ENCODE peak calls at places on chromosomes 3 and 15, in six cellular contexts. One of them, this sample, is unnamed.

GRCh38 chr3:59774613-59775012 is 724.8 kb upstream of the CFAP20DC start:
- DNase-seq in left ventricle myocardium inferior: no peak
- DNase-seq in GM19239: no peak
- DNase-seq in cardiac muscle cell: peak; percentile 74
- DNase-seq in coronary artery: no peak
- DNase-seq in foreskin fibroblast: peak; percentile 48
- DNase-seq in this sample: peak; percentile 90

GRCh38 chr3:107217161-107217560 is 160.1 kb upstream of the CCDC54 start:
- DNase-seq in left ventricle myocardium inferior: no peak
- DNase-seq in GM19239: no peak
- DNase-seq in cardiac muscle cell: peak; percentile 97
- DNase-seq in coronary artery: no peak
- DNase-seq in foreskin fibroblast: peak; percentile 93
- DNase-seq in this sample: peak; percentile 87

GRCh38 chr15:80588801-80589200 is 106.3 kb upstream of the ABHD17C start:
- DNase-seq in left ventricle myocardium inferior: no peak
- DNase-seq in GM19239: no peak
- DNase-seq in cardiac muscle cell: peak; percentile 96
- DNase-seq in coronary artery: no peak
- DNase-seq in foreskin fibroblast: peak; percentile 94
- DNase-seq in this sample: peak; percentile 100

GRCh38 chr3:168517514-168518071 is 421.9 kb upstream of the GOLIM4 start:
- DNase-seq in left ventricle myocardium inferior: no peak
- DNase-seq in GM19239: no peak
- DNase-seq in cardiac muscle cell: no peak
- DNase-seq in coronary artery: no peak
- DNase-seq in foreskin fibroblast: no peak
- DNase-seq in this sample: peak; percentile 10

GRCh38 chr3:188008582-188009213 is 145.3 kb upstream of the LPP start:
- DNase-seq in left ventricle myocardium inferior: no peak
- DNase-seq in GM19239: no peak
- DNase-seq in cardiac muscle cell: no peak
- DNase-seq in coronary artery: no peak
- DNase-seq in foreskin fibroblast: no peak
- DNase-seq in this sample: no peak

GRCh38 chr15:64746356-64746755 is 29.0 kb downstream of the RBPMS2 start:
- DNase-seq in left ventricle myocardium inferior: no peak
- DNase-seq in GM19239: no peak
- DNase-seq in cardiac muscle cell: no peak
- DNase-seq in coronary artery: no peak
- DNase-seq in foreskin fibroblast: no peak
- DNase-seq in this sample: no peak

GRCh38 chr3:111521881-111522280 is 20.1 kb upstream of the CD96 start:
- DNase-seq in left ventricle myocardium inferior: no peak
- DNase-seq in GM19239: no peak
- DNase-seq in cardiac muscle cell: peak; percentile 59
- DNase-seq in coronary artery: no peak
- DNase-seq in foreskin fibroblast: peak; percentile 39
- DNase-seq in this sample: peak; percentile 83

GRCh38 chr3:136378011-136378410 is 127.9 kb downstream of the PCCB start:
- DNase-seq in left ventricle myocardium inferior: no peak
- DNase-seq in GM19239: no peak
- DNase-seq in cardiac muscle cell: no peak
- DNase-seq in coronary artery: no peak
- DNase-seq in foreskin fibroblast: no peak
- DNase-seq in this sample: no peak

GRCh38 chr15:42059661-42060476 is 34.5 kb downstream of the PLA2G4D start:
- DNase-seq in left ventricle myocardium inferior: peak; percentile 50
- DNase-seq in GM19239: peak; percentile 59
- DNase-seq in cardiac muscle cell: peak; percentile 55
- DNase-seq in coronary artery: peak; percentile 72
- DNase-seq in foreskin fibroblast: peak; percentile 5
- DNase-seq in this sample: peak; percentile 21

GRCh38 chr15:88797648-88798339 is 5.4 kb upstream of the ACAN start:
- DNase-seq in left ventricle myocardium inferior: no peak
- DNase-seq in GM19239: no peak
- DNase-seq in cardiac muscle cell: no peak
- DNase-seq in coronary artery: no peak
- DNase-seq in foreskin fibroblast: no peak
- DNase-seq in this sample: no peak

GRCh38 chr15:90862964-90863721 is 5.2 kb upstream of the FURIN start:
- DNase-seq in left ventricle myocardium inferior: no peak
- DNase-seq in GM19239: no peak
- DNase-seq in cardiac muscle cell: peak; percentile 57
- DNase-seq in coronary artery: no peak
- DNase-seq in foreskin fibroblast: peak; percentile 72
- DNase-seq in this sample: no peak

GRCh38 chr3:137020315-137020714 is 62.5 kb downstream of the IL20RB start:
- DNase-seq in left ventricle myocardium inferior: no peak
- DNase-seq in GM19239: no peak
- DNase-seq in cardiac muscle cell: no peak
- DNase-seq in coronary artery: no peak
- DNase-seq in foreskin fibroblast: no peak
- DNase-seq in this sample: peak; percentile 27

GRCh38 chr3:76585794-76586392 is 454.0 kb upstream of the ROBO2 start:
- DNase-seq in left ventricle myocardium inferior: no peak
- DNase-seq in GM19239: no peak
- DNase-seq in cardiac muscle cell: peak; percentile 0
- DNase-seq in coronary artery: no peak
- DNase-seq in foreskin fibroblast: no peak
- DNase-seq in this sample: peak; percentile 32

GRCh38 chr15:40314723-40315276 is 7.1 kb upstream of the PLCB2 start:
- DNase-seq in left ventricle myocardium inferior: no peak
- DNase-seq in GM19239: no peak
- DNase-seq in cardiac muscle cell: peak; percentile 58
- DNase-seq in coronary artery: no peak
- DNase-seq in foreskin fibroblast: peak; percentile 71
- DNase-seq in this sample: peak; percentile 53

GRCh38 chr3:138417559-138417982 is 16.8 kb upstream of the ESYT3 start:
- DNase-seq in left ventricle myocardium inferior: peak; percentile 73
- DNase-seq in GM19239: peak; percentile 67
- DNase-seq in cardiac muscle cell: peak; percentile 91
- DNase-seq in coronary artery: no peak
- DNase-seq in foreskin fibroblast: peak; percentile 73
- DNase-seq in this sample: peak; percentile 80

GRCh38 chr3:18885612-18886011 is 262.7 kb upstream of the KCNH8 start:
- DNase-seq in left ventricle myocardium inferior: no peak
- DNase-seq in GM19239: no peak
- DNase-seq in cardiac muscle cell: no peak
- DNase-seq in coronary artery: no peak
- DNase-seq in foreskin fibroblast: no peak
- DNase-seq in this sample: no peak

GRCh38 chr15:80351211-80351610 is 53.0 kb upstream of the ARNT2 start:
- DNase-seq in left ventricle myocardium inferior: no peak
- DNase-seq in GM19239: no peak
- DNase-seq in cardiac muscle cell: no peak
- DNase-seq in coronary artery: no peak
- DNase-seq in foreskin fibroblast: no peak
- DNase-seq in this sample: no peak

GRCh38 chr3:153055217-153055616 is 106.8 kb upstream of the RAP2B start:
- DNase-seq in left ventricle myocardium inferior: no peak
- DNase-seq in GM19239: no peak
- DNase-seq in cardiac muscle cell: no peak
- DNase-seq in coronary artery: no peak
- DNase-seq in foreskin fibroblast: no peak
- DNase-seq in this sample: no peak

GRCh38 chr15:81351651-81352050 is 22.4 kb downstream of the TMC3 start:
- DNase-seq in left ventricle myocardium inferior: no peak
- DNase-seq in GM19239: no peak
- DNase-seq in cardiac muscle cell: no peak
- DNase-seq in coronary artery: no peak
- DNase-seq in foreskin fibroblast: no peak
- DNase-seq in this sample: no peak